ENCODE peak calls at places on chromosome 22, in eight cellular contexts. One of them, this sample, is unnamed.

GRCh38 chr22:44793506-44794225 is 41.3 kb downstream of the ARHGAP8 start:
- DNase-seq in fibroblast of villous mesenchyme: no peak
- DNase-seq in thoracic aorta: no peak
- DNase-seq in tibial nerve: no peak
- DNase-seq in BJ: no peak
- DNase-seq in astrocyte: no peak
- DNase-seq in HL-60: no peak
- DNase-seq in coronary artery: no peak
- DNase-seq in this sample: no peak

GRCh38 chr22:36731916-36732315 is 28.4 kb upstream of the CACNG2 start:
- DNase-seq in fibroblast of villous mesenchyme: no peak
- DNase-seq in thoracic aorta: no peak
- DNase-seq in tibial nerve: no peak
- DNase-seq in BJ: no peak
- DNase-seq in astrocyte: no peak
- DNase-seq in HL-60: peak; percentile 38
- DNase-seq in coronary artery: peak; percentile 36
- DNase-seq in this sample: no peak

GRCh38 chr22:18032455-18033101 is 8.2 kb upstream of the MICAL3 start:
- DNase-seq in fibroblast of villous mesenchyme: peak; percentile 47
- DNase-seq in thoracic aorta: no peak
- DNase-seq in tibial nerve: no peak
- DNase-seq in BJ: no peak
- DNase-seq in astrocyte: peak; percentile 81
- DNase-seq in HL-60: no peak
- DNase-seq in coronary artery: no peak
- DNase-seq in this sample: peak; percentile 89

GRCh38 chr22:37784829-37785495 is 22.8 kb upstream of the GCAT start:
- DNase-seq in fibroblast of villous mesenchyme: no peak
- DNase-seq in thoracic aorta: no peak
- DNase-seq in tibial nerve: no peak
- DNase-seq in BJ: no peak
- DNase-seq in astrocyte: no peak
- DNase-seq in HL-60: no peak
- DNase-seq in coronary artery: no peak
- DNase-seq in this sample: no peak

GRCh38 chr22:17867160-17867785 is 93.0 kb upstream of the BID start:
- DNase-seq in fibroblast of villous mesenchyme: peak; percentile 42
- DNase-seq in thoracic aorta: no peak
- DNase-seq in tibial nerve: no peak
- DNase-seq in BJ: no peak
- DNase-seq in astrocyte: no peak
- DNase-seq in HL-60: peak; percentile 51
- DNase-seq in coronary artery: no peak
- DNase-seq in this sample: no peak

GRCh38 chr22:46537221-46537945 is at the start of gene CELSR1:
- DNase-seq in fibroblast of villous mesenchyme: no peak
- DNase-seq in thoracic aorta: no peak
- DNase-seq in tibial nerve: no peak
- DNase-seq in BJ: no peak
- DNase-seq in astrocyte: peak; percentile 47
- DNase-seq in HL-60: no peak
- DNase-seq in coronary artery: no peak
- DNase-seq in this sample: no peak

GRCh38 chr22:29633514-29634312 is 30.3 kb downstream of the NF2 start:
- DNase-seq in fibroblast of villous mesenchyme: no peak
- DNase-seq in thoracic aorta: no peak
- DNase-seq in tibial nerve: no peak
- DNase-seq in BJ: no peak
- DNase-seq in astrocyte: peak; percentile 83
- DNase-seq in HL-60: no peak
- DNase-seq in coronary artery: no peak
- DNase-seq in this sample: no peak

GRCh38 chr22:41939981-41940852 is 6.7 kb downstream of the CENPM start:
- DNase-seq in fibroblast of villous mesenchyme: no peak
- DNase-seq in thoracic aorta: no peak
- DNase-seq in tibial nerve: no peak
- DNase-seq in BJ: no peak
- DNase-seq in astrocyte: no peak
- DNase-seq in HL-60: no peak
- DNase-seq in coronary artery: no peak
- DNase-seq in this sample: no peak

GRCh38 chr22:36728505-36728904 is 25.0 kb upstream of the CACNG2 start:
- DNase-seq in fibroblast of villous mesenchyme: no peak
- DNase-seq in thoracic aorta: no peak
- DNase-seq in tibial nerve: no peak
- DNase-seq in BJ: no peak
- DNase-seq in astrocyte: no peak
- DNase-seq in HL-60: no peak
- DNase-seq in coronary artery: peak; percentile 29
- DNase-seq in this sample: no peak

GRCh38 chr22:50105529-50106100 is 15.8 kb downstream of the MOV10L1 start:
- DNase-seq in fibroblast of villous mesenchyme: peak; percentile 76
- DNase-seq in thoracic aorta: no peak
- DNase-seq in tibial nerve: no peak
- DNase-seq in BJ: no peak
- DNase-seq in astrocyte: no peak
- DNase-seq in HL-60: no peak
- DNase-seq in coronary artery: no peak
- DNase-seq in this sample: peak; percentile 52

GRCh38 chr22:38214248-38215056 is 12.7 kb downstream of the MAFF start:
- DNase-seq in fibroblast of villous mesenchyme: peak; percentile 80
- DNase-seq in thoracic aorta: no peak
- DNase-seq in tibial nerve: peak; percentile 57
- DNase-seq in BJ: no peak
- DNase-seq in astrocyte: peak; percentile 26
- DNase-seq in HL-60: no peak
- DNase-seq in coronary artery: no peak
- DNase-seq in this sample: peak; percentile 55

GRCh38 chr22:48354082-48354481 is 1473.6 kb downstream of the BRD1 start:
- DNase-seq in fibroblast of villous mesenchyme: no peak
- DNase-seq in thoracic aorta: no peak
- DNase-seq in tibial nerve: no peak
- DNase-seq in BJ: no peak
- DNase-seq in astrocyte: no peak
- DNase-seq in HL-60: no peak
- DNase-seq in coronary artery: no peak
- DNase-seq in this sample: no peak

GRCh38 chr22:47094861-47095330 is 332.4 kb downstream of the TBC1D22A start:
- DNase-seq in fibroblast of villous mesenchyme: peak; percentile 39
- DNase-seq in thoracic aorta: no peak
- DNase-seq in tibial nerve: no peak
- DNase-seq in BJ: no peak
- DNase-seq in astrocyte: peak; percentile 60
- DNase-seq in HL-60: no peak
- DNase-seq in coronary artery: no peak
- DNase-seq in this sample: no peak

GRCh38 chr22:28186641-28187040 is 267.6 kb upstream of the PITPNB start:
- DNase-seq in fibroblast of villous mesenchyme: no peak
- DNase-seq in thoracic aorta: no peak
- DNase-seq in tibial nerve: no peak
- DNase-seq in BJ: no peak
- DNase-seq in astrocyte: no peak
- DNase-seq in HL-60: no peak
- DNase-seq in coronary artery: no peak
- DNase-seq in this sample: no peak

GRCh38 chr22:17817511-17818065 is 43.3 kb upstream of the BID start:
- DNase-seq in fibroblast of villous mesenchyme: no peak
- DNase-seq in thoracic aorta: no peak
- DNase-seq in tibial nerve: no peak
- DNase-seq in BJ: no peak
- DNase-seq in astrocyte: no peak
- DNase-seq in HL-60: no peak
- DNase-seq in coronary artery: no peak
- DNase-seq in this sample: no peak

GRCh38 chr22:19674929-19675253 is 39.4 kb upstream of the SEPTIN5 start:
- DNase-seq in fibroblast of villous mesenchyme: no peak
- DNase-seq in thoracic aorta: no peak
- DNase-seq in tibial nerve: no peak
- DNase-seq in BJ: no peak
- DNase-seq in astrocyte: no peak
- DNase-seq in HL-60: no peak
- DNase-seq in coronary artery: no peak
- DNase-seq in this sample: no peak
- TF ChIP-seq CTCF in fibroblast of villous mesenchyme: no peak
- TF ChIP-seq CTCF in thoracic aorta: no peak
- TF ChIP-seq CTCF in tibial nerve: no peak
- TF ChIP-seq CTCF in BJ: no peak
- TF ChIP-seq CTCF in astrocyte: no peak
- TF ChIP-seq CTCF in HL-60: no peak
- TF ChIP-seq CTCF in coronary artery: no peak
- TF ChIP-seq CTCF in this sample: no peak

GRCh38 chr22:25953919-25954318 is 211.9 kb downstream of the MYO18B start:
- DNase-seq in fibroblast of villous mesenchyme: no peak
- DNase-seq in thoracic aorta: no peak
- DNase-seq in tibial nerve: no peak
- DNase-seq in BJ: no peak
- DNase-seq in astrocyte: no peak
- DNase-seq in HL-60: no peak
- DNase-seq in coronary artery: no peak
- DNase-seq in this sample: no peak
- H3K4me3 ChIP-seq in fibroblast of villous mesenchyme: no peak overlapping the region
- H3K4me3 ChIP-seq in thoracic aorta: no peak overlapping the region
- H3K4me3 ChIP-seq in tibial nerve: no peak overlapping the region
- H3K4me3 ChIP-seq in BJ: no peak overlapping the region
- H3K4me3 ChIP-seq in astrocyte: no peak overlapping the region
- H3K4me3 ChIP-seq in HL-60: no peak overlapping the region
- H3K4me3 ChIP-seq in coronary artery: no peak overlapping the region
- H3K4me3 ChIP-seq in this sample: no peak overlapping the region

GRCh38 chr22:35563211-35563610 is 22.6 kb downstream of the RASD2 start:
- DNase-seq in fibroblast of villous mesenchyme: no peak
- DNase-seq in thoracic aorta: no peak
- DNase-seq in tibial nerve: no peak
- DNase-seq in BJ: no peak
- DNase-seq in astrocyte: no peak
- DNase-seq in HL-60: no peak
- DNase-seq in coronary artery: no peak
- DNase-seq in this sample: no peak

GRCh38 chr22:35567214-35567792 is 26.7 kb downstream of the RASD2 start:
- DNase-seq in fibroblast of villous mesenchyme: no peak
- DNase-seq in thoracic aorta: no peak
- DNase-seq in tibial nerve: no peak
- DNase-seq in BJ: no peak
- DNase-seq in astrocyte: no peak
- DNase-seq in HL-60: no peak
- DNase-seq in coronary artery: no peak
- DNase-seq in this sample: no peak

GRCh38 chr22:35561796-35562526 is 21.3 kb downstream of the RASD2 start:
- DNase-seq in fibroblast of villous mesenchyme: peak; percentile 46
- DNase-seq in thoracic aorta: no peak
- DNase-seq in tibial nerve: no peak
- DNase-seq in BJ: no peak
- DNase-seq in astrocyte: peak; percentile 85
- DNase-seq in HL-60: no peak
- DNase-seq in coronary artery: no peak
- DNase-seq in this sample: peak; percentile 61

GRCh38 chr22:35567794-35568193 is 27.2 kb downstream of the RASD2 start:
- DNase-seq in fibroblast of villous mesenchyme: no peak
- DNase-seq in thoracic aorta: no peak
- DNase-seq in tibial nerve: no peak
- DNase-seq in BJ: no peak
- DNase-seq in astrocyte: no peak
- DNase-seq in HL-60: no peak
- DNase-seq in coronary artery: no peak
- DNase-seq in this sample: no peak

DNA sequence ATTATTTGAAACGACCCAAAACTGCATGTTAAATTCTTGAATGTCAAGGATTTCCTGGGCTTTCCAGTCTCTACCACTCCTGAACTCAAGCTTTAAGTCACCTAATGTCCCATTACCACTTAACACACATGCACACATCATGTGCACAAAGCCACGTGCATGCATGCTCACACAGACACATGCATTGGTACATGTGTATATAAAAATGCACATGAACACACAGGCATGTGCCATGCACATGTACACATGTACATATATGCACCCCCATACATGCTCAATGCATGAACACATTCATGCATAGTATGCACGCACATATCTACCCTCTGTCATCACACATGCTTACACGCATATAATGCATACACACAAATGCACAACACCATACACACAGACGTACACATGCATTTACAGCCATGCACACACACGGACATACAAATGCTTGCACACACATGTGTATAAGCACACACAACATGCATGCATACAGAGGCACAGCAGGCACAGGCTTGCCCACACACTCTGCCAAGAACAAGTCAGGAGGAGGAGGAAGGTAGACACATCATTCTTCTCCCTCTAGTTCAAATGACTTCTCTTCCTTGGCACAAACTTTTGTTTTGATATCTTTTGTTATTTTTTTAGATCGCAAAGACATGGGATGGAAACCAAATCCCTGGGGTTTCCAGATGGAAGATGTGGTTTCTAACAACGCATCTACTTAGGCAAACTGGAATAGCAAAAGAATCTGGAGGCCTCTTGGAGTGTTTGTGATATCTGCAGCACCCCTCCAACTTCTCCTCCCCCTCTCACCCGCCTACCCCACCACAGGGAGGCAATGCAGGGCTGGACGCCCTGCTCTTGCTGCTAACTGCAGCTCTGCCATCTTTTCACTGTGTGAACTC is 24.6 kb downstream of the RASD2 start:
- DNase-seq in fibroblast of villous mesenchyme: no peak
- DNase-seq in thoracic aorta: no peak
- DNase-seq in tibial nerve: no peak
- DNase-seq in BJ: no peak
- DNase-seq in astrocyte: peak; percentile 74
- DNase-seq in HL-60: no peak
- DNase-seq in coronary artery: no peak
- DNase-seq in this sample: peak; percentile 72
- TF ChIP-seq CTCF in fibroblast of villous mesenchyme: no peak
- TF ChIP-seq CTCF in thoracic aorta: no peak
- TF ChIP-seq CTCF in tibial nerve: no peak
- TF ChIP-seq CTCF in BJ: no peak
- TF ChIP-seq CTCF in astrocyte: no peak
- TF ChIP-seq CTCF in HL-60: no peak
- TF ChIP-seq CTCF in coronary artery: no peak
- TF ChIP-seq CTCF in this sample: no peak

DNA sequence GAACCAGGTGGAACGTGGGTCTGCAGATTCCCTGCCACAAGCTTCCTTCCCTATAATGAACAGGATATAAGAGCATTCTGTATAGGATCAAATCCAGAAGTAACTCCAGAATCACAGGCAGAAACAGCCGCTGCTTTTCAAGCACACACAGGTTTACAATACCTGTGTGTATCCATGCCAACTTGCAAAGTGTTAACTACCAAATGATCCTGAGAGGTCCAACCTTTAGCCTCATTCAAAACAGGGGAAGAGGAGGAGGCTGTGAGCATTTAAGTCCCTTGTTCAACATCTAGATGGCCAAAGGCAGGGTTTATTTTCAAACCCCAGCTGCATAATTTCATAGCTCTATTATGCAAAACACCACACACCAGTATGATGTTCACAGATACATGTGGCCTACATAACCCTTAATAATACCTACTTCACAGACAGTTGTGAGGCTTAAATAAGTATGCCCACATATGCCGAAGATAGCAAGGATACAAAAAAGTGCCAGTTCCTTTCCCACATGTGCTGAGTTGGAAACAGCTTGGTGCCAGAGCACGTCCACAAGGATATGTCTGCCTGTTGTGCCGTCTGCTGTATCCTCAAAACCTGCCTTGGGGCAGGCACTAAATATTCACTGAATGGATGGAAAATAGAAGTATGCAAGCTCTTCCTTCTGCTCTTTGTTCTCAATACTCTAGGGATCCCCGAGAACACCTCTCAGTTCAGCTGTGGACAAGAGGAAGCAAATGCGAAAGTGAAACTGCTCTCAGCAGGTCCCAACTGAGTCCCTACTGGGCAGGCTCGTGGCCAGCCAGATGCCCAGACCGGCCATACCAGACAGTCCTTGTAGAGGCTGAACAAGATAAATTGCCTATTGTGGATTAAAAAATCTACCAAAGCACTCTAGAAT is 66.8 kb downstream of the LARGE1 start:
- DNase-seq in fibroblast of villous mesenchyme: peak; percentile 76
- DNase-seq in thoracic aorta: no peak
- DNase-seq in tibial nerve: peak; percentile 35
- DNase-seq in BJ: peak; percentile 37
- DNase-seq in astrocyte: peak; percentile 77
- DNase-seq in HL-60: no peak
- DNase-seq in coronary artery: no peak
- DNase-seq in this sample: peak; percentile 77
- H3K4me3 ChIP-seq in fibroblast of villous mesenchyme: peak overlapping the region; percentile 24
- H3K4me3 ChIP-seq in thoracic aorta: peak overlapping the region; percentile 78
- H3K4me3 ChIP-seq in tibial nerve: peak overlapping the region; percentile 21
- H3K4me3 ChIP-seq in BJ: peak overlapping the region; percentile 41
- H3K4me3 ChIP-seq in astrocyte: peak overlapping the region; percentile 73
- H3K4me3 ChIP-seq in HL-60: peak overlapping the region; percentile 7
- H3K4me3 ChIP-seq in coronary artery: peak overlapping the region; percentile 66
- H3K4me3 ChIP-seq in this sample: peak overlapping the region; percentile 77